ENCODE peak calls at places on chromosomes 5 and 9, in eight cellular contexts. C is progenitor cell of endocrine pancreas, T is AG04449, L is endothelial cell, F is activated B cell treated with CpG ODN at 0.5 μM for 24 hours, U is AG09319, P is H9, N is choroid plexus epithelial cell. R is an unnamed sample.

GRCh38 chr5:76610196-76610595 is 13.0 kb downstream of the F2RL2 start:
- DNase-seq in C (no peak), T (no peak), L (no peak), F (no peak), U (no peak), P (no peak), N (no peak), R (no peak)

GRCh38 chr9:89359018-89359417 is 40.7 kb downstream of the SECISBP2 start:
- DNase-seq in C (no peak), T (no peak), L (no peak), F (no peak), U (no peak), P (no peak), N (peak; percentile 30), R (no peak)

GRCh38 chr5:73201547-73202513 is 28.8 kb downstream of the TMEM174 start:
- DNase-seq in C (peak; percentile 76), T (no peak), L (peak; percentile 92), F (peak; percentile 46), U (no peak), P (peak; percentile 98), N (peak; percentile 79), R (peak; percentile 80)

GRCh38 chr9:18786936-18787658 is 245.9 kb downstream of the SAXO1 start:
- DNase-seq in C (no peak), T (no peak), L (no peak), F (no peak), U (no peak), P (no peak), N (peak; percentile 57), R (no peak)

GRCh38 chr5:1536298-1537165 is 12.8 kb upstream of the LPCAT1 start:
- DNase-seq in C (no peak), T (no peak), L (no peak), F (peak; percentile 54), U (no peak), P (peak; percentile 16), N (peak; percentile 55), R (no peak)

GRCh38 chr9:2319421-2319820 is 302.2 kb upstream of the VLDLR start:
- DNase-seq in C (no peak), T (no peak), L (no peak), F (no peak), U (no peak), P (no peak), N (no peak), R (no peak)

GRCh38 chr9:14895806-14896205 is 14.4 kb downstream of the FREM1 start:
- DNase-seq in C (no peak), T (peak; percentile 12), L (no peak), F (no peak), U (no peak), P (no peak), N (peak; percentile 33), R (no peak)

GRCh38 chr5:131171276-131171815 is 602 bp downstream of the LYRM7 start:
- DNase-seq in C (no peak), T (no peak), L (no peak), F (no peak), U (no peak), P (no peak), N (no peak), R (no peak)

GRCh38 chr9:123399803-123400378 is 43.9 kb downstream of the CRB2 start:
- DNase-seq in C (no peak), T (no peak), L (peak; percentile 72), F (no peak), U (no peak), P (peak; percentile 63), N (no peak), R (peak; percentile 55)

GRCh38 chr5:100904259-100904822 is 1.3 kb upstream of the ST8SIA4 start:
- DNase-seq in C (no peak), T (no peak), L (peak; percentile 22), F (peak; percentile 35), U (no peak), P (peak; percentile 32), N (no peak), R (no peak)

GRCh38 chr5:114649878-114650277 is 288.0 kb downstream of the KCNN2 start:
- DNase-seq in C (no peak), T (no peak), L (no peak), F (no peak), U (no peak), P (no peak), N (no peak), R (no peak)

GRCh38 chr5:89956838-89957237 is 452.7 kb downstream of the CETN3 start:
- DNase-seq in C (no peak), T (no peak), L (no peak), F (no peak), U (no peak), P (no peak), N (no peak), R (no peak)

GRCh38 chr9:78021692-78022091 is 9.9 kb downstream of the GNAQ start:
- DNase-seq in C (no peak), T (no peak), L (peak; percentile 37), F (no peak), U (no peak), P (no peak), N (peak; percentile 70), R (no peak)

GRCh38 chr9:96222132-96222531 is 79.8 kb downstream of the HSD17B3 start:
- DNase-seq in C (no peak), T (no peak), L (no peak), F (no peak), U (no peak), P (no peak), N (peak; percentile 36), R (no peak)

GRCh38 chr5:68464424-68464823 is 248.9 kb downstream of the PIK3R1 start:
- DNase-seq in C (no peak), T (no peak), L (no peak), F (no peak), U (no peak), P (no peak), N (peak; percentile 90), R (no peak)

GRCh38 chr5:176542596-176543427 is 5.6 kb upstream of the RNF44 start:
- DNase-seq in C (no peak), T (no peak), L (peak; percentile 40), F (no peak), U (no peak), P (no peak), N (no peak), R (peak; percentile 14)

GRCh38 chr9:19404278-19405075 is 4.3 kb upstream of the ACER2 start:
- DNase-seq in C (no peak), T (no peak), L (no peak), F (no peak), U (no peak), P (no peak), N (no peak), R (no peak)

GRCh38 chr9:121929893-121930875 is 162.9 kb downstream of the TTLL11 start:
- DNase-seq in C (peak; percentile 34), T (no peak), L (peak; percentile 66), F (no peak), U (no peak), P (peak; percentile 82), N (no peak), R (peak; percentile 20)

GRCh38 chr9:16928179-16928945 is 57.9 kb upstream of the BNC2 start:
- DNase-seq in C (no peak), T (no peak), L (no peak), F (no peak), U (no peak), P (no peak), N (peak; percentile 37), R (no peak)

GRCh38 chr9:91948423-91949292 is 1.4 kb downstream of the ROR2 start:
- DNase-seq in C (peak; percentile 70), T (no peak), L (peak; percentile 61), F (no peak), U (no peak), P (peak; percentile 77), N (peak; percentile 78), R (peak; percentile 45)

GRCh38 chr9:127404631-127405030 is 7.7 kb downstream of the SLC2A8 start:
- DNase-seq in C (no peak), T (no peak), L (no peak), F (no peak), U (no peak), P (peak; percentile 32), N (no peak), R (no peak)

GRCh38 chr9:98087420-98088354 is 31.2 kb downstream of the NANS start:
- DNase-seq in C (peak; percentile 49), T (no peak), L (peak; percentile 62), F (peak; percentile 74), U (no peak), P (peak; percentile 86), N (peak; percentile 72), R (peak; percentile 22)
- TF ChIP-seq CTCF in C (peak; percentile 49), T (no peak), L (peak; percentile 21), F (no peak), U (no peak), P (peak; percentile 49), N (no peak), R (peak; percentile 11)

DNA sequence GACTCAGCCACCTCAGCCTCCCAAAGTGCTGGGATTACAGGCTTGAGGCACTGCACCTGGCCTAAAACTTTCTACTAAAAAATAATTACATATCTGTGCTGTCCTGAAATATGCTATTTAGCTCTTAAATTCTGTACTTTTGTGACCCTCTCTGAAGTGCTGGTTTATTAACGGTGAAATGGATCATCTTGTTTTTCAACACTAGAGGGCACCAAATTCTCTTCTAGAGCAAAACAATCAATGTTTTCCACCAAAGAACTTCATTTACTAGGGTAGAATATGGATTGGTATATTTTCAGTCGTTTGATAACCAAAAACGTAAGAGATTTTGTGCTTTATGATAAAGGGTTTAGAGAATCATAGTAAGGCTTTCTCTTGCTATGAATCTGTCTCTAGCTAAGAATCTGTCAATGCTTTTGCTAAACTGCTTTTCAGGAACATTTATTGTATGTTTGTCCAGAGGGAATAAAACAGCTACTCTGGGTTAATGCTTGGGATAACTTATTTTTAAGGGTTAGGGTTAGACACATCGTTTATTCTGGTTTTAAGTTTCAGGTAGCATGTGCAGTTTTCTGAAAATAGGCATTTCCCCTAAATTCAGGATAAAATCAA is 63.6 kb downstream of the RNF180 start:
- DNase-seq in C (no peak), T (no peak), L (no peak), F (no peak), U (no peak), P (no peak), N (peak; percentile 65), R (no peak)
- TF ChIP-seq CTCF in C (peak; percentile 88), T (peak; percentile 49), L (peak; percentile 77), F (no peak), U (peak; percentile 50), P (peak; percentile 78), N (peak; percentile 60), R (peak; percentile 85)

GRCh38 chr9:83969602-83970001 is 10.4 kb downstream of the HNRNPK start:
- DNase-seq in C (no peak), T (no peak), L (no peak), F (no peak), U (no peak), P (no peak), N (no peak), R (no peak)
- TF ChIP-seq CTCF in C (no peak), T (no peak), L (no peak), F (no peak), U (no peak), P (no peak), N (no peak), R (no peak)

DNA sequence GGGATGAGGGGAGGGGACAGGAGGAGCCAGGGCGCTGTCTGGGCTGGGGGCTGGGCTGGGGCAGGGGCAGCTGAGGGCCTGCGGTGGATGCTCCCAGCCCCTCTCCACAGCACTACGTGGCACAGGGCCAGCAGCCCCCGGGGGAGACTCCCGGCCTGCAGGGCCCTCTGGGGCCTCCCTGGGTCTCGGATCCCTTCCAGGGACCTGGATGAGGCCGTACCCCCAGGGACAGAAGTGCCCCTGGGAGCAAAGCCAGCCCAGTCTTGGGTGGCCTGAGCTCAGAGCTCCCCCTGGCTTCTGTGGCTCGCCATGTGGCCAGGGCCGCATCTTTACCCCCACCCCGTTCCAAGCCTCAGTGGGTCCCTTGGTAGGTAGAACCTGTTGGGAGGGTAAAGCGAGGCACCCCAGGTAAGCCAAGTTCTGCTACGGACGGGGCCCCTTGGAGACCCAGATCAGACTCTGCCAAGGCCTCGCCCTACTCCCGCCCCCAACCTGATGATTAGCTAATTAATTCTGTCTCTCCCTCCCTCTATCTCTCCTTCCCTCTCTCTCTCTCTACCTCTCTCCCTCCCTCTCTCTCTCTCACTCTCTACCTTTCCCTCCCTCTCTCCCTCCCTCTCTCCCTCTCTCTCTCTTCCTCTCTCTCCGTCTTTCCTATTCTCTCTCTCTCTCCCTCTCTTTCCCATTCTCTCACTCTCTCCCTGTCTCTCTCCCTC is 24.3 kb downstream of the KCNT1 start:
- DNase-seq in C (no peak), T (no peak), L (no peak), F (no peak), U (no peak), P (no peak), N (no peak), R (no peak)
- TF ChIP-seq CTCF in C (no peak), T (no peak), L (no peak), F (no peak), U (no peak), P (peak; percentile 38), N (peak; percentile 22), R (no peak)

R was measured in neural crest cell.